ENCODE peak calls at places on chromosomes 12 and 14, in six cellular contexts. H, I, B, W, P and E are unnamed samples.

GRCh38 chr14:104591506-104592291 is 12.1 kb downstream of the C14orf180 start:
- DNase-seq in H (no peak), I (no peak), B (peak; percentile 24), W (no peak), P (no peak), E (no peak)

GRCh38 chr12:84912191-84913142 is at the start of gene SLC6A15:
- DNase-seq in H (peak; percentile 82), I (no peak), B (peak; percentile 36), W (no peak), P (peak; percentile 10), E (no peak)

GRCh38 chr12:42769455-42769854 is 179.9 kb upstream of the PRICKLE1 start:
- DNase-seq in H (no peak), I (no peak), B (no peak), W (no peak), P (no peak), E (no peak)

GRCh38 chr14:62943202-62943601 is 102.1 kb downstream of the KCNH5 start:
- DNase-seq in H (no peak), I (no peak), B (no peak), W (no peak), P (no peak), E (no peak)

GRCh38 chr12:127899981-127900380 is 367.0 kb upstream of the TMEM132C start:
- DNase-seq in H (no peak), I (no peak), B (no peak), W (no peak), P (no peak), E (no peak)

GRCh38 chr12:25307818-25308217 is 57.1 kb upstream of the KRAS start:
- DNase-seq in H (no peak), I (no peak), B (no peak), W (no peak), P (no peak), E (no peak)

GRCh38 chr12:7019043-7019569 is 830 bp upstream of the LPCAT3 start:
- DNase-seq in H (no peak), I (no peak), B (no peak), W (no peak), P (no peak), E (no peak)

GRCh38 chr12:124562796-124563181 is 4.6 kb downstream of the NCOR2 start:
- DNase-seq in H (no peak), I (no peak), B (no peak), W (no peak), P (no peak), E (no peak)

GRCh38 chr12:981176-981828 is 9.7 kb upstream of the ERC1 start:
- DNase-seq in H (no peak), I (no peak), B (no peak), W (no peak), P (no peak), E (no peak)

GRCh38 chr14:35406090-35406489 is 1.5 kb upstream of the NFKBIA start:
- DNase-seq in H (no peak), I (no peak), B (no peak), W (no peak), P (no peak), E (no peak)

GRCh38 chr14:106872619-106873446 is 1346.5 kb downstream of the TMEM121 start:
- DNase-seq in H (no peak), I (peak; percentile 96), B (peak; percentile 64), W (peak; percentile 89), P (peak; percentile 92), E (peak; percentile 96)

GRCh38 chr12:39441963-39442894 is 691 bp downstream of the KIF21A start:
- DNase-seq in H (peak; percentile 47), I (peak; percentile 40), B (peak; percentile 60), W (no peak), P (peak; percentile 59), E (no peak)

GRCh38 chr12:29742646-29743045 is 41.1 kb downstream of the TMTC1 start:
- DNase-seq in H (no peak), I (no peak), B (no peak), W (no peak), P (no peak), E (no peak)

GRCh38 chr12:2672863-2673262 is 121.9 kb upstream of the FKBP4 start:
- DNase-seq in H (no peak), I (no peak), B (no peak), W (no peak), P (no peak), E (no peak)

GRCh38 chr12:47207829-47208248 is 128.1 kb upstream of the AMIGO2 start:
- DNase-seq in H (no peak), I (no peak), B (no peak), W (peak; percentile 29), P (no peak), E (peak; percentile 45)

GRCh38 chr12:88951177-88951576 is 370.9 kb upstream of the KITLG start:
- DNase-seq in H (no peak), I (no peak), B (no peak), W (no peak), P (no peak), E (no peak)

GRCh38 chr14:105087963-105088811 is 23.0 kb upstream of the GPR132 start:
- DNase-seq in H (no peak), I (no peak), B (peak; percentile 78), W (no peak), P (no peak), E (no peak)

GRCh38 chr12:123250471-123251383 is 17.5 kb downstream of the MTRFR start:
- DNase-seq in H (no peak), I (no peak), B (no peak), W (no peak), P (no peak), E (no peak)

GRCh38 chr14:67815573-67816235 is 686 bp downstream of the ZFYVE26 start:
- DNase-seq in H (no peak), I (no peak), B (no peak), W (no peak), P (no peak), E (no peak)

GRCh38 chr14:104142136-104143041 is 4.0 kb downstream of the KIF26A start:
- DNase-seq in H (no peak), I (no peak), B (peak; percentile 29), W (no peak), P (peak; percentile 1), E (no peak)

GRCh38 chr14:88476375-88476774 is 78.4 kb downstream of the PTPN21 start:
- DNase-seq in H (no peak), I (no peak), B (no peak), W (no peak), P (no peak), E (no peak)

GRCh38 chr12:116495260-116495659 is 63.9 kb upstream of the MAP1LC3B2 start:
- DNase-seq in H (no peak), I (no peak), B (no peak), W (no peak), P (no peak), E (no peak)

GRCh38 chr14:100622234-100622633 is 35.0 kb upstream of the BEGAIN start:
- DNase-seq in H (no peak), I (no peak), B (peak; percentile 39), W (peak; percentile 30), P (no peak), E (no peak)

GRCh38 chr12:53231859-53232640 is at the start of gene RARG:
- DNase-seq in H (peak; percentile 29), I (no peak), B (peak; percentile 64), W (no peak), P (peak; percentile 77), E (peak; percentile 77)

GRCh38 chr12:118145113-118145797 is 9.3 kb downstream of the PEBP1 start:
- DNase-seq in H (no peak), I (no peak), B (no peak), W (no peak), P (no peak), E (no peak)

GRCh38 chr12:108832208-108832607 is 25.2 kb downstream of the SSH1 start:
- DNase-seq in H (no peak), I (no peak), B (no peak), W (no peak), P (no peak), E (no peak)

GRCh38 chr14:63800651-63801385 is 52.0 kb upstream of the SYNE2 start:
- DNase-seq in H (no peak), I (no peak), B (no peak), W (no peak), P (no peak), E (no peak)

GRCh38 chr12:108572166-108572790 is 9.9 kb downstream of the ISCU start:
- DNase-seq in H (no peak), I (no peak), B (no peak), W (no peak), P (no peak), E (no peak)

GRCh38 chr14:21796912-21797311 is 123.3 kb upstream of the OR4E1 start:
- DNase-seq in H (peak; percentile 10), I (no peak), B (no peak), W (no peak), P (no peak), E (no peak)

GRCh38 chr14:103623883-103624482 is 5.0 kb upstream of the KLC1 start:
- DNase-seq in H (no peak), I (no peak), B (peak; percentile 62), W (no peak), P (no peak), E (no peak)

GRCh38 chr14:49405291-49405690 is 180.9 kb downstream of the RPS29 start:
- DNase-seq in H (no peak), I (no peak), B (no peak), W (no peak), P (no peak), E (no peak)

GRCh38 chr14:76706811-76707210 is 54.5 kb upstream of the VASH1 start:
- DNase-seq in H (no peak), I (no peak), B (no peak), W (no peak), P (no peak), E (no peak)

GRCh38 chr14:67491741-67492504 is 3.4 kb upstream of the TMEM229B start:
- DNase-seq in H (peak; percentile 10), I (no peak), B (peak; percentile 71), W (no peak), P (no peak), E (no peak)

GRCh38 chr14:92943855-92944570 is 21.1 kb downstream of the CHGA start:
- DNase-seq in H (no peak), I (no peak), B (no peak), W (no peak), P (no peak), E (no peak)

GRCh38 chr14:76502219-76502618 is 126.3 kb downstream of the ESRRB start:
- DNase-seq in H (no peak), I (no peak), B (no peak), W (no peak), P (no peak), E (no peak)

GRCh38 chr12:120249875-120250795 is 15.4 kb downstream of the PXN start:
- DNase-seq in H (no peak), I (no peak), B (peak; percentile 90), W (peak; percentile 23), P (peak; percentile 43), E (no peak)

GRCh38 chr12:3725267-3726115 is 27.4 kb downstream of the CRACR2A start:
- DNase-seq in H (no peak), I (no peak), B (peak; percentile 40), W (no peak), P (no peak), E (no peak)

GRCh38 chr12:49946086-49946485 is 4.5 kb upstream of the AQP2 start:
- DNase-seq in H (no peak), I (no peak), B (no peak), W (no peak), P (no peak), E (no peak)